ENCODE peak calls at places on chromosome 10, in seven cellular contexts. One of them, this sample, is unnamed.

GRCh38 chr10:30510184-30510931 is 76.4 kb downstream of the MAP3K8 start:
- DNase-seq in NCI-H774: no peak
- DNase-seq in posterior cingulate gyrus: no peak
- DNase-seq in A172: peak
- DNase-seq in NCI-H1694 treated with DMSO at 0.1 percent for 48 hours: no peak
- DNase-seq in A673: no peak
- DNase-seq in ovary: no peak
- DNase-seq in this sample: peak

GRCh38 chr10:86348321-86349210 is 18.0 kb downstream of the GRID1 start:
- DNase-seq in NCI-H1694 treated with DMSO at 0.1 percent for 48 hours: no peak
- DNase-seq in NCI-H774: no peak
- DNase-seq in posterior cingulate gyrus: peak
- DNase-seq in A172: no peak
- DNase-seq in A673: no peak
- DNase-seq in ovary: no peak
- DNase-seq in this sample: no peak

GRCh38 chr10:76002262-76002854 is 570.9 kb downstream of the LRMDA start:
- DNase-seq in NCI-H774: no peak
- DNase-seq in ovary: no peak
- DNase-seq in A673: no peak
- DNase-seq in NCI-H1694 treated with DMSO at 0.1 percent for 48 hours: no peak
- DNase-seq in A172: no peak
- DNase-seq in posterior cingulate gyrus: no peak
- DNase-seq in this sample: no peak

GRCh38 chr10:63700209-63700934 is 179.2 kb downstream of the REEP3 start:
- DNase-seq in NCI-H1694 treated with DMSO at 0.1 percent for 48 hours: no peak
- DNase-seq in ovary: no peak
- DNase-seq in A673: peak
- DNase-seq in A172: peak
- DNase-seq in posterior cingulate gyrus: no peak
- DNase-seq in NCI-H774: no peak
- DNase-seq in this sample: peak

GRCh38 chr10:122435212-122435827 is 19.1 kb upstream of the ARMS2 start:
- DNase-seq in A172: no peak
- DNase-seq in A673: peak
- DNase-seq in posterior cingulate gyrus: no peak
- DNase-seq in NCI-H774: no peak
- DNase-seq in NCI-H1694 treated with DMSO at 0.1 percent for 48 hours: peak
- DNase-seq in ovary: no peak
- DNase-seq in this sample: peak

GRCh38 chr10:98460837-98461499 is 14.2 kb upstream of the HPS1 start:
- DNase-seq in posterior cingulate gyrus: no peak
- DNase-seq in NCI-H1694 treated with DMSO at 0.1 percent for 48 hours: no peak
- DNase-seq in A172: peak
- DNase-seq in ovary: peak
- DNase-seq in NCI-H774: no peak
- DNase-seq in A673: peak
- DNase-seq in this sample: peak

GRCh38 chr10:103367379-103367781 is 396 bp upstream of the TAF5 start:
- DNase-seq in A172: no peak
- DNase-seq in posterior cingulate gyrus: no peak
- DNase-seq in NCI-H774: no peak
- DNase-seq in ovary: peak
- DNase-seq in A673: peak
- DNase-seq in NCI-H1694 treated with DMSO at 0.1 percent for 48 hours: no peak
- DNase-seq in this sample: no peak

GRCh38 chr10:97174276-97174775 is 11.4 kb downstream of the SLIT1 start:
- DNase-seq in ovary: no peak
- DNase-seq in A673: no peak
- DNase-seq in NCI-H774: no peak
- DNase-seq in A172: no peak
- DNase-seq in NCI-H1694 treated with DMSO at 0.1 percent for 48 hours: no peak
- DNase-seq in posterior cingulate gyrus: peak
- DNase-seq in this sample: no peak

GRCh38 chr10:56346845-56347415 is 14.1 kb downstream of the ZWINT start:
- DNase-seq in NCI-H774: no peak
- DNase-seq in posterior cingulate gyrus: no peak
- DNase-seq in NCI-H1694 treated with DMSO at 0.1 percent for 48 hours: no peak
- DNase-seq in A172: peak
- DNase-seq in ovary: no peak
- DNase-seq in A673: no peak
- DNase-seq in this sample: no peak

GRCh38 chr10:132395704-132396494 is 1.1 kb upstream of the PWWP2B start:
- DNase-seq in A172: no peak
- DNase-seq in NCI-H774: no peak
- DNase-seq in ovary: peak
- DNase-seq in A673: no peak
- DNase-seq in posterior cingulate gyrus: peak
- DNase-seq in NCI-H1694 treated with DMSO at 0.1 percent for 48 hours: no peak
- DNase-seq in this sample: no peak

GRCh38 chr10:97025613-97026242 is 160.0 kb downstream of the SLIT1 start:
- DNase-seq in NCI-H1694 treated with DMSO at 0.1 percent for 48 hours: peak
- DNase-seq in ovary: no peak
- DNase-seq in A172: peak
- DNase-seq in posterior cingulate gyrus: peak
- DNase-seq in A673: peak
- DNase-seq in NCI-H774: no peak
- DNase-seq in this sample: no peak

GRCh38 chr10:130686680-130687300 is 550.6 kb downstream of the GLRX3 start:
- DNase-seq in NCI-H774: no peak
- DNase-seq in A172: no peak
- DNase-seq in A673: peak
- DNase-seq in posterior cingulate gyrus: no peak
- DNase-seq in ovary: no peak
- DNase-seq in NCI-H1694 treated with DMSO at 0.1 percent for 48 hours: no peak
- DNase-seq in this sample: no peak

GRCh38 chr10:112375721-112376577 is 2.0 kb downstream of the ACSL5 start:
- DNase-seq in posterior cingulate gyrus: no peak
- DNase-seq in NCI-H1694 treated with DMSO at 0.1 percent for 48 hours: no peak
- DNase-seq in ovary: peak
- DNase-seq in A172: peak
- DNase-seq in A673: no peak
- DNase-seq in NCI-H774: no peak
- DNase-seq in this sample: peak

GRCh38 chr10:5360318-5360915 is 4.3 kb upstream of the UCN3 start:
- DNase-seq in posterior cingulate gyrus: no peak
- DNase-seq in A172: no peak
- DNase-seq in NCI-H1694 treated with DMSO at 0.1 percent for 48 hours: no peak
- DNase-seq in NCI-H774: no peak
- DNase-seq in A673: no peak
- DNase-seq in ovary: no peak
- DNase-seq in this sample: no peak

GRCh38 chr10:79429751-79430150 is 15.7 kb downstream of the ZCCHC24 start:
- DNase-seq in A673: no peak
- DNase-seq in A172: no peak
- DNase-seq in NCI-H774: no peak
- DNase-seq in posterior cingulate gyrus: no peak
- DNase-seq in NCI-H1694 treated with DMSO at 0.1 percent for 48 hours: no peak
- DNase-seq in ovary: no peak
- DNase-seq in this sample: no peak

GRCh38 chr10:775245-776075 is 86.0 kb upstream of the DIP2C start:
- DNase-seq in NCI-H774: no peak
- DNase-seq in A673: peak
- DNase-seq in A172: peak
- DNase-seq in ovary: no peak
- DNase-seq in posterior cingulate gyrus: peak
- DNase-seq in NCI-H1694 treated with DMSO at 0.1 percent for 48 hours: no peak
- DNase-seq in this sample: no peak

GRCh38 chr10:115355162-115355760 is 262.1 kb downstream of the ATRNL1 start:
- DNase-seq in ovary: no peak
- DNase-seq in posterior cingulate gyrus: no peak
- DNase-seq in A172: peak
- DNase-seq in NCI-H1694 treated with DMSO at 0.1 percent for 48 hours: peak
- DNase-seq in A673: peak
- DNase-seq in NCI-H774: peak
- DNase-seq in this sample: peak

GRCh38 chr10:30709229-30709628 is 79.7 kb upstream of the LYZL2 start:
- DNase-seq in NCI-H774: no peak
- DNase-seq in NCI-H1694 treated with DMSO at 0.1 percent for 48 hours: no peak
- DNase-seq in A172: no peak
- DNase-seq in A673: no peak
- DNase-seq in posterior cingulate gyrus: no peak
- DNase-seq in ovary: no peak
- DNase-seq in this sample: no peak

GRCh38 chr10:92110039-92110794 is 180.7 kb downstream of the CPEB3 start:
- DNase-seq in NCI-H1694 treated with DMSO at 0.1 percent for 48 hours: no peak
- DNase-seq in posterior cingulate gyrus: no peak
- DNase-seq in A673: no peak
- DNase-seq in ovary: no peak
- DNase-seq in NCI-H774: no peak
- DNase-seq in A172: peak
- DNase-seq in this sample: no peak

GRCh38 chr10:116743266-116744064 is 1.1 kb upstream of the HSPA12A start:
- DNase-seq in NCI-H1694 treated with DMSO at 0.1 percent for 48 hours: no peak
- DNase-seq in posterior cingulate gyrus: no peak
- DNase-seq in A673: no peak
- DNase-seq in NCI-H774: no peak
- DNase-seq in A172: no peak
- DNase-seq in ovary: no peak
- DNase-seq in this sample: no peak

GRCh38 chr10:43151371-43151770 is 13.1 kb downstream of the CSGALNACT2 start:
- DNase-seq in A673: no peak
- DNase-seq in NCI-H774: no peak
- DNase-seq in NCI-H1694 treated with DMSO at 0.1 percent for 48 hours: no peak
- DNase-seq in ovary: no peak
- DNase-seq in posterior cingulate gyrus: no peak
- DNase-seq in A172: no peak
- DNase-seq in this sample: no peak

GRCh38 chr10:368579-369255 is 233.5 kb downstream of the ZMYND11 start:
- DNase-seq in NCI-H774: no peak
- DNase-seq in A172: no peak
- DNase-seq in posterior cingulate gyrus: peak
- DNase-seq in A673: no peak
- DNase-seq in NCI-H1694 treated with DMSO at 0.1 percent for 48 hours: no peak
- DNase-seq in ovary: no peak
- DNase-seq in this sample: no peak

GRCh38 chr10:106573106-106573505 is 591.4 kb downstream of the SORCS1 start:
- DNase-seq in NCI-H774: no peak
- DNase-seq in NCI-H1694 treated with DMSO at 0.1 percent for 48 hours: no peak
- DNase-seq in posterior cingulate gyrus: no peak
- DNase-seq in A172: peak
- DNase-seq in A673: peak
- DNase-seq in ovary: no peak
- DNase-seq in this sample: no peak

GRCh38 chr10:48978318-48978717 is 38.7 kb upstream of the LRRC18 start:
- DNase-seq in NCI-H774: no peak
- DNase-seq in posterior cingulate gyrus: no peak
- DNase-seq in ovary: no peak
- DNase-seq in A673: no peak
- DNase-seq in NCI-H1694 treated with DMSO at 0.1 percent for 48 hours: no peak
- DNase-seq in A172: no peak
- DNase-seq in this sample: no peak

GRCh38 chr10:59698326-59698725 is 11.3 kb downstream of the SLC16A9 start:
- DNase-seq in posterior cingulate gyrus: no peak
- DNase-seq in NCI-H1694 treated with DMSO at 0.1 percent for 48 hours: no peak
- DNase-seq in ovary: no peak
- DNase-seq in NCI-H774: no peak
- DNase-seq in A673: no peak
- DNase-seq in A172: no peak
- DNase-seq in this sample: no peak